ENCODE peak calls at places on chromosomes 6 and 20, in four cellular contexts. U, L, C and Q are unnamed samples.

GRCh38 chr6:75893776-75894152 is 144.7 kb downstream of the MYO6 start:
- DNase-seq in U (no peak), L (no peak), C (no peak), Q (no peak)

GRCh38 chr20:38825901-38826625 is 20.6 kb downstream of the PPP1R16B start:
- DNase-seq in U (no peak), L (no peak), C (peak; percentile 78), Q (peak; percentile 76)

GRCh38 chr6:106870069-106870468 is 104.5 kb downstream of the CD24 start:
- DNase-seq in U (peak; percentile 30), L (no peak), C (peak; percentile 97), Q (peak; percentile 97)

GRCh38 chr6:31574106-31575061 is 981 bp upstream of the TNF start:
- DNase-seq in U (no peak), L (no peak), C (no peak), Q (no peak)

GRCh38 chr20:44054118-44054517 is 132.9 kb downstream of the JPH2 start:
- DNase-seq in U (no peak), L (no peak), C (no peak), Q (no peak)

GRCh38 chr6:12288844-12289654 is 1.1 kb upstream of the EDN1 start:
- DNase-seq in U (peak; percentile 60), L (peak; percentile 26), C (peak; percentile 48), Q (peak; percentile 44)

GRCh38 chr20:574297-574942 is 30.8 kb upstream of the CSNK2A1 start:
- DNase-seq in U (no peak), L (no peak), C (no peak), Q (no peak)

GRCh38 chr20:1566701-1567100 is 9.2 kb upstream of the SIRPD start:
- DNase-seq in U (no peak), L (no peak), C (peak; percentile 7), Q (peak; percentile 1)

GRCh38 chr6:132734694-132735236 is 20.9 kb upstream of the VNN1 start:
- DNase-seq in U (no peak), L (no peak), C (peak; percentile 10), Q (no peak)

GRCh38 chr20:39050555-39050902 is 88.4 kb downstream of the DHX35 start:
- DNase-seq in U (no peak), L (no peak), C (no peak), Q (no peak)

GRCh38 chr6:85008311-85009015 is 244.1 kb upstream of the TBX18 start:
- DNase-seq in U (no peak), L (no peak), C (no peak), Q (no peak)

GRCh38 chr6:13431861-13432465 is 55.4 kb downstream of the GFOD1 start:
- DNase-seq in U (no peak), L (no peak), C (peak; percentile 65), Q (peak; percentile 50)

GRCh38 chr20:17568972-17569471 is 853 bp upstream of the DSTN start:
- DNase-seq in U (peak; percentile 89), L (no peak), C (peak; percentile 99), Q (peak; percentile 98)

GRCh38 chr6:4441981-4442434 is 306.6 kb upstream of the ECI2 start:
- DNase-seq in U (no peak), L (no peak), C (peak; percentile 53), Q (peak; percentile 39)

GRCh38 chr6:10268111-10268510 is 146.8 kb downstream of the TFAP2A start:
- DNase-seq in U (no peak), L (no peak), C (no peak), Q (no peak)

GRCh38 chr6:33827546-33828451 is 24.0 kb upstream of the MLN start:
- DNase-seq in U (no peak), L (no peak), C (peak; percentile 13), Q (no peak)

GRCh38 chr6:28657756-28658465 is 132.2 kb downstream of the GPX5 start:
- DNase-seq in U (no peak), L (peak; percentile 15), C (peak; percentile 56), Q (peak; percentile 33)

GRCh38 chr6:111113731-111114438 is 26.6 kb downstream of the SLC16A10 start:
- DNase-seq in U (no peak), L (no peak), C (peak; percentile 88), Q (peak; percentile 85)

GRCh38 chr6:14520029-14520428 is 402.5 kb downstream of the CD83 start:
- DNase-seq in U (no peak), L (no peak), C (no peak), Q (no peak)

GRCh38 chr20:31721408-31722332 is 998 bp downstream of the BCL2L1 start:
- DNase-seq in U (no peak), L (no peak), C (no peak), Q (no peak)

GRCh38 chr6:135506270-135506997 is 8.9 kb upstream of the AHI1 start:
- DNase-seq in U (no peak), L (no peak), C (peak; percentile 51), Q (peak; percentile 43)

DNA sequence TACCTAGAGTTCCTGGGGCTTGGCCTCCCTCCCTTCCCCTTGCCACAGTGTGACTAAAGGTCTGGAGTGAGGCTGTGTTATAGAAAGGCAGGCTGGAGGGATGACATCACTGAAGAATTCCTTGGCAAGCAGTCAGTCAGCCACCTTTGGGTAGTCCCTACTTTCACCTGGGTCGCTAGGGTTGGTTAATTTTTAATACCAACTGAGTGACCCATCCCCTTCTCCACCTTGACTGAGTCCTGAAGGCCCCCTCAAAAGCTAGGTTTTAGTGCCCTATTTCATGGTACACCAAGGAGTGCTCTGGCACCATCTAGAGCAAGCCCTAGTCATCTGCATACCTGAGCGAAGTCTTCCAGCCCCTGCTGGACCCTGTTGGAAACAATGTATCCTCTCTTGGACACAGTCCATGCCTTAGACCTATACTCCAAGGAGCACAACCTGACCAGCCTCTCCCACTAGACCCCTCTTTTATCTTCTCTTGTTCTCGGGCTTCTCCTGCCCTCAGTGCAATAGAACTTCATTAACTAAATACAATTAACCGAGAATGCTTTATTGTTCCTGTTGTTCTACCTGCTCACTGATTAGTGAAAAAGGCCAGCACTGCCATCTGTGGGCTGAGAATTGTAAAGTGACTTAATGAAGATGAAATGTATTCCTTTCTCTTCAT is 44.6 kb downstream of the RIN2 start:
- DNase-seq in U (no peak), L (no peak), C (peak; percentile 56), Q (peak; percentile 44)
- TF ChIP-seq CTCF in U (no peak), L (no peak), C (peak; percentile 13), Q (no peak)

GRCh38 chr6:72974276-72974675 is 251.0 kb downstream of the KHDC1L start:
- DNase-seq in U (no peak), L (no peak), C (no peak), Q (no peak)

GRCh38 chr6:72977114-72977513 is 248.2 kb downstream of the KHDC1L start:
- DNase-seq in U (no peak), L (no peak), C (no peak), Q (no peak)

GRCh38 chr6:72975346-72975745 is 249.9 kb downstream of the KHDC1L start:
- DNase-seq in U (no peak), L (no peak), C (no peak), Q (no peak)

GRCh38 chr6:72976389-72976900 is 248.9 kb downstream of the KHDC1L start:
- DNase-seq in U (no peak), L (no peak), C (peak; percentile 40), Q (peak; percentile 41)
- H3K9me3 ChIP-seq in U (no peaks in the 10 kb centered on the region), L (no peaks in the 10 kb centered on the region), C (no peaks in the 10 kb centered on the region), Q (no peaks in the 10 kb centered on the region)

GRCh38 chr20:33159713-33160112 is 8.2 kb upstream of the BPIFA2 start:
- DNase-seq in U (no peak), L (no peak), C (no peak), Q (no peak)

GRCh38 chr20:33162313-33162712 is 5.6 kb upstream of the BPIFA2 start:
- DNase-seq in U (no peak), L (no peak), C (no peak), Q (no peak)

GRCh38 chr20:33160681-33161080 is 7.3 kb upstream of the BPIFA2 start:
- DNase-seq in U (no peak), L (no peak), C (no peak), Q (no peak)

GRCh38 chr20:33162753-33163152 is 5.2 kb upstream of the BPIFA2 start:
- DNase-seq in U (no peak), L (no peak), C (no peak), Q (no peak)

GRCh38 chr20:33158637-33159385 is 9.1 kb upstream of the BPIFA2 start:
- DNase-seq in U (no peak), L (no peak), C (no peak), Q (no peak)
- TF ChIP-seq CTCF in U (no peak), L (no peak), C (no peak), Q (no peak)

DNA sequence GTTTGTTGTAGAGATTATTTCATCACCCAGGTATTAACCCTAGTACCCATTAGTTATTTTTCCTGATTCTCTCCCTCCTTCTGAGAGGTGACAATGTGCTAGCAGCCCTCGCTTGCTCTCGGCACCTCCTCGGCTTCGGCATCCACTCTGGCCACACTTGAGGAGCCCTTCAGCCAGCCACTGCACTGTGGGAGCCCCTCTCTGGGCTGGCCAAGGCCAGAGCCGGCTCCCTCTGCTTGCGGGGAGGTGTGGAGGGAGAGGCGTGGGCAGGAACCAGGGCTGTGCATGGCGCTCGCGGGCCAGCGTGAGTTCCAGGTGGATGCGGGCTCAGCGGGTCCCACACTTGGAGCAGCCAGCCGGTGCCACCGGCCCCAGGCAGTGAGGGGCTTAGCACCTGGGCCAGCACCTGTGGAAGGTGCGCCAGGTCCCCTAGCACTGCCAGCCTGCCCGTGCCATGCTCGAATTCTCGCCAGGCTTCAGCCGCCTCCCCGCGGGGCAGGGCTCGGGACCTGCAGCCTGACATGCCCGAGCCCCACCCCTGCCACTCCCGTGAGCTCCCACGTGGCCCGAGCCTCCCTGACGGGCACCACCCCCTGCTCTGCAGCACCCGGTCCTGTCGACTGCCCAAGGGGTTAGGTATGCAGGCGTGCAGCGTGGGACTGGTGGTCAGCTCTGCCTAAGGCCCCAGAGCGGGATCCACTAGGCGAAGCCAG is 221.9 kb downstream of the WDR27 start:
- DNase-seq in U (no peak), L (no peak), C (no peak), Q (no peak)
- H3K9me3 ChIP-seq in U (no peaks in the 10 kb centered on the region), L (peaks cover 3% of the 10 kb centered on the region), C (no peaks in the 10 kb centered on the region), Q (peaks cover 3% of the 10 kb centered on the region)

DNA sequence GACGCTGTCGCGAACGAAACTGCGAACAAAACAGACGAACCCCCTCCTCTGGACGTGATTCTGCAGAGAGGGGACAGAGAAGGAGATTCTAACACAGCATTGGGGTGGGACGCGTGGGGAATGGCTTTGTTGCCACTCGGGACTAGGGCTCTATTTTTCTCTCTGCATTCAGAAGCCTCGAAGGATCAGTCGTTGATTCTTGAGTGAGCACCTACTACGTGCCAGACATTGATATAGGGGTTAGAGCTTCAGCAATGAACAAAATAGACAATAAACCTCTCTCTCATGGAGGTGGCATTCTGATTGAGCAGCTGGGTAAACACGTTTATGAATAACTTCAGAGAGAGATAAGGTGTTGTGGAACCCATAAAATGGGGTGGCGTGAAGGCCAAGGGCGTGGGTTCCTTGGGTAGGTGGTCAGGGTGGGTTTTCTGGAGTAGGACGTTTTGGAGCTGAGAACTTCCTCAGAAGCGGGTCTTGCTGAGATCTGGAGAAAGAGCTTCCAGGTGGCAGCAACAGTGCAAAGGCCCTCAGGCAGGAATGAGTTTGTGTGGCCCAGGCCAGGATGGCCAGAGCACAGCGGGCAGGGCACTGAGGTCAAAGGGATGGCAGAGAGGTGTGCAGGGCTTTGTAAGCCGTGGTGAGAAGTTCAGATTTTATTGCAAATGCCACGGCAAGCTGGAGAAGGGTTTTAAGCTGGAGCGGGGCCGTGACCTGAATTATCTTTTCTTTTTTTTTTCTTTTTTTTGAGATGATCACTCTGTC is 882 bp downstream of the SLC2A10 start:
- DNase-seq in U (no peak), L (no peak), C (no peak), Q (no peak)
- TF ChIP-seq CTCF in U (no peak), L (no peak), C (no peak), Q (no peak)